ENCODE peak calls at places on chromosome 20, in ten cellular contexts. J is Peyer's patch, N is hepatocyte, A is endothelial cell, S is pancreas, M is HCT116, F is uterus, Y is HFF-Myc, U is progenitor cell of endocrine pancreas, C is AG10803. G is an unnamed sample.

GRCh38 chr20:25453035-25453810 is 45.8 kb downstream of the GINS1 start:
- DNase-seq in M (no peak), N (no peak), J (no peak), S (no peak), C (no peak), F (no peak), Y (peak; percentile 11), U (no peak), A (no peak), G (no peak)

GRCh38 chr20:1949711-1950110 is 44.1 kb downstream of the PDYN start:
- DNase-seq in M (no peak), S (no peak), Y (no peak), U (no peak), N (no peak), F (no peak), A (no peak), J (no peak), C (no peak), G (no peak)

GRCh38 chr20:50460608-50461268 is 49.4 kb upstream of the PTPN1 start:
- DNase-seq in Y (peak; percentile 64), N (peak; percentile 86), C (peak; percentile 76), S (peak; percentile 82), J (peak; percentile 94), A (peak; percentile 96), F (peak; percentile 91), U (peak; percentile 87), M (peak; percentile 69), G (no peak)

GRCh38 chr20:2151805-2152727 is 50.4 kb downstream of the STK35 start:
- DNase-seq in S (no peak), J (peak; percentile 24), C (peak; percentile 85), Y (peak; percentile 56), F (no peak), A (no peak), M (no peak), U (no peak), N (peak; percentile 29), G (no peak)

GRCh38 chr20:63544958-63545516 is 2.5 kb downstream of the SRMS start:
- DNase-seq in M (peak; percentile 67), S (no peak), U (no peak), C (no peak), N (peak; percentile 74), J (peak; percentile 76), A (no peak), Y (no peak), F (no peak), G (no peak)

GRCh38 chr20:47466193-47466592 is 35.5 kb upstream of the NCOA3 start:
- DNase-seq in Y (no peak), M (no peak), A (no peak), U (no peak), J (no peak), S (no peak), C (peak; percentile 81), N (no peak), F (no peak), G (no peak)

GRCh38 chr20:56940466-56940865 is 311.4 kb downstream of the TFAP2C start:
- DNase-seq in U (no peak), S (no peak), Y (no peak), M (no peak), N (no peak), C (no peak), J (no peak), F (no peak), A (no peak), G (no peak)

GRCh38 chr20:56358070-56358469 is 704 bp upstream of the FAM210B start:
- DNase-seq in M (no peak), N (no peak), S (no peak), Y (no peak), F (no peak), U (no peak), J (no peak), A (no peak), C (peak; percentile 32), G (no peak)

GRCh38 chr20:371755-372542 is 8.6 kb upstream of the TRIB3 start:
- DNase-seq in M (peak; percentile 83), F (peak; percentile 77), Y (peak; percentile 68), J (no peak), N (peak; percentile 89), S (peak; percentile 54), C (peak; percentile 93), A (peak; percentile 41), U (no peak), G (no peak)

GRCh38 chr20:62238569-62239277 is 402 bp downstream of the OSBPL2 start:
- DNase-seq in S (no peak), Y (no peak), M (no peak), A (no peak), F (no peak), J (peak; percentile 70), C (no peak), U (no peak), N (peak; percentile 45), G (no peak)

GRCh38 chr20:40675599-40676221 is 13.3 kb downstream of the MAFB start:
- DNase-seq in U (no peak), F (no peak), J (no peak), Y (no peak), M (no peak), C (no peak), S (peak; percentile 43), N (no peak), A (no peak), G (no peak)

GRCh38 chr20:51800769-51801219 is 1.5 kb downstream of the SALL4 start:
- DNase-seq in Y (no peak), S (peak; percentile 33), N (peak; percentile 59), M (no peak), J (no peak), C (no peak), F (no peak), A (no peak), U (peak; percentile 13), G (no peak)

GRCh38 chr20:48708116-48708515 is 119.7 kb downstream of the PREX1 start:
- DNase-seq in Y (no peak), N (no peak), M (no peak), J (peak; percentile 24), A (no peak), S (no peak), F (no peak), U (no peak), C (no peak), G (no peak)

GRCh38 chr20:6819599-6819998 is 52.1 kb downstream of the BMP2 start:
- DNase-seq in A (no peak), M (no peak), Y (no peak), S (peak; percentile 16), F (no peak), U (no peak), N (peak; percentile 28), C (no peak), J (no peak), G (no peak)

GRCh38 chr20:56406910-56407309 is 5.2 kb upstream of the CASS4 start:
- DNase-seq in J (no peak), C (no peak), Y (no peak), F (no peak), M (no peak), N (no peak), A (no peak), S (no peak), U (no peak), G (no peak)

DNA sequence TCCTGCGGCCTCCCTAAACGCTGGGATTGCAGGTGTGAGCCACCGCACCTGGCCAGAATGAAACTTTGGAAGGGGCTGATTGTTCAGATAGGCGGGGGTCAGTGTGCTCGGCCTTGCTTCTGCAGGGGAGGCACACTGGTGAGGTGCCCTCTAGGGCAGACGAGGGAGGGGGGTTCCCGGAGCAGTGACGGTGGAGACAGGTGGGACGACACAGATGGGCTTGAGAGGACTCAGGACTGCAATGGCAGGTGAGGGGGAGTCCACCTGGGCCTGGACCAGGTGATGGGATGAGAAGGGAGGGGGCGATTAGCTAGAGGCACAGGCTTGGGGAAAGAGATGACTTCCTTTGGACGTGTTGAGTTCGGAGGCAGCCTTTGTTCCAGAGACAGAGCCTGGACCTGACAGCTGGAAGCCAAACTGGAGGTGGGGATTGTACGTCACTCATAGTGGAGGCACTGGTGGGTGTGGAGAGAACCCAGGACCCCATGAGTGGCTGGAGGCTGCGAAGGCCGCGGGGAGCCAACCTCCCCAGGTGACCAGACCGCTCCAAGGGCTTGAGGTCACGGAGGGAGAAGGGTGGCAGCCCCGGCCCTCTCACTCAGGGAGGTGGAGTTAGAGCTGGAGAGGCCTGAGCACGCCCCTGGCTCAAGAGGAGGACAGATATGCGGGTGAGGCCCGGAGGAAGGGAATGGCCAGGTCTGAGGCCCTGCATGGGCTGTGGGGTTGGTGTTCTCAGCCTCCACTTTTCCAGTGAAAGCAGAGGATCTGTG is 10.5 kb upstream of the MAP1LC3A start:
- DNase-seq in N (no peak), Y (no peak), S (no peak), F (no peak), M (no peak), J (no peak), U (no peak), A (no peak), C (no peak), G (no peak)
- TF ChIP-seq CTCF in N (no peak), Y (no peak), S (no peak), F (no peak), M (no peak), J (no peak), U (no peak), A (no peak), C (no peak), G (no peak)

GRCh38 chr20:45890077-45890996 is 671 bp downstream of the NEURL2 start:
- DNase-seq in S (peak; percentile 86), N (peak; percentile 92), F (peak; percentile 85), U (peak; percentile 69), A (peak; percentile 87), Y (no peak), C (peak; percentile 76), J (peak; percentile 83), M (no peak), G (no peak)
- TF ChIP-seq CTCF in S (peak; percentile 49), N (peak; percentile 76), F (peak; percentile 70), U (peak; percentile 77), A (peak; percentile 59), Y (peak; percentile 74), C (peak; percentile 78), J (peak; percentile 54), M (no peak), G (peak; percentile 91)

DNA sequence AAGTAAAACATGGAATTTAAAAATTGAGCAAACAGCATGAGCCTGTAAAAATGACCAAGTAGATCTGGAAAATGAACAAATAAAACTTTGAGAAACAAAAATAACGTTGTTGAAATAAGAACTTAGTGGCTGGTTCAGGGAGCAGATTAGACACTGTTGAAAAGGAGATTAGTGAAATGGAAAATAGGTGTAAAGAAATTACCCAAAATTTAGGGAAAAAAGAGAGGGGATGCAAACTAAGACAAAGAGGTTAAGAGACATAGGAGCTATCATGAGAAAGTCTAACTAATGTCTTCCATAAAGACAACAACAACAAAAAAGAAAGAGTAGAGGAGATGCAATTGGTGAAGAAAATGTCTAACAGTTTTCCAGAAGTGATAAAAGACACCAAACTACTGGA is 29.0 kb downstream of the APCDD1L start:
- DNase-seq in C (no peak), F (no peak), M (no peak), J (no peak), U (no peak), S (no peak), Y (no peak), A (no peak), N (no peak), G (no peak)
- TF ChIP-seq CTCF in C (no peak), F (no peak), M (no peak), J (no peak), U (no peak), S (no peak), Y (no peak), A (no peak), N (no peak), G (no peak)

DNA sequence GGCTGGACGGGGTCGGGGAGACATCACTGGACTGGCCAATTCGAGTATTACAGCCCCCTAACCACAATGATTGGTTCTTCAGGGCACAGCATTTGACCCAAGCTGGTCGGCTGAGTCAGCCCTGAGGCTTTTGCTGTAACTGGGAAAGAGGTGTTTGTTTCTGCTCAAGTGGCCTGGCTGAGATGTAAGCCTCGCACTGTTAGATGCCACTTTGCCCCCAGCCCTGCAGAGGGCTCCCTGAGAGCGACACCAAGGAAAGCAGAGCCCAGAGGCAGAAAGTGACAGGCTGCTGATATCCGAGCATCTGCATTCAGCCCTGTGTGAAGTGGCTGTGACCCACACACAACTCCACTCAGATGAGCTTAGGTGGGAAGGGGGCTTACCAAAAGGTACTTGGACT is 19.4 kb downstream of the ERGIC3 start:
- DNase-seq in S (no peak), J (no peak), U (no peak), C (peak; percentile 48), F (no peak), N (peak; percentile 53), A (peak; percentile 25), M (no peak), Y (peak; percentile 11), G (no peak)
- TF ChIP-seq CTCF in S (no peak), J (peak; percentile 27), U (peak; percentile 45), C (peak; percentile 43), F (no peak), N (peak; percentile 38), A (no peak), M (peak; percentile 34), Y (peak; percentile 41), G (peak; percentile 50)

G was measured in AG04449.